ENCODE peak calls at places on chromosomes 5 and 9, in ten cellular contexts. A is GM20000, E is AG08396, J is T-helper 2 cell, S is iPS DF 19.7, N is endothelial cell, R is germinal center, L is skeletal muscle cell, V is hippocampal formation, Q is thyroid gland. F is an unnamed sample.

GRCh38 chr5:159641371-159642039 is 274.8 kb upstream of the ADRA1B start:
- DNase-seq in S (no peak), L (no peak), A (no peak), E (no peak), Q (no peak), V (no peak), N (no peak), R (no peak), J (no peak), F (no peak)

GRCh38 chr5:34042302-34042701 is 711 bp downstream of the C1QTNF3 start:
- DNase-seq in N (peak; percentile 17), L (no peak), Q (peak; percentile 28), J (no peak), R (no peak), V (peak; percentile 24), E (no peak), A (no peak), S (no peak), F (no peak)

GRCh38 chr9:136572003-136572595 is 26.3 kb upstream of the NOTCH1 start:
- DNase-seq in R (no peak), S (peak; percentile 96), Q (peak; percentile 87), E (peak; percentile 86), V (no peak), L (peak; percentile 16), A (no peak), N (peak; percentile 57), J (no peak), F (no peak)

GRCh38 chr9:94961870-94962269 is 235.4 kb downstream of the AOPEP start:
- DNase-seq in J (no peak), E (no peak), N (no peak), V (no peak), A (no peak), S (no peak), L (no peak), R (no peak), Q (no peak), F (no peak)

GRCh38 chr5:161089569-161089968 is 237.6 kb upstream of the ATP10B start:
- DNase-seq in R (no peak), A (no peak), Q (no peak), L (no peak), N (no peak), S (no peak), E (no peak), V (no peak), J (no peak), F (no peak)

GRCh38 chr5:1748271-1748670 is 51.4 kb downstream of the MRPL36 start:
- DNase-seq in N (no peak), R (no peak), E (no peak), A (no peak), J (no peak), S (no peak), Q (no peak), V (no peak), L (no peak), F (no peak)

GRCh38 chr9:112921549-112921948 is 30.9 kb upstream of the SLC46A2 start:
- DNase-seq in S (no peak), J (no peak), V (no peak), R (peak; percentile 10), A (peak; percentile 34), Q (no peak), N (peak; percentile 23), L (peak; percentile 24), E (peak; percentile 48), F (no peak)

GRCh38 chr5:156913719-156914370 is 49.2 kb downstream of the TIMD4 start:
- DNase-seq in L (no peak), J (peak; percentile 31), R (peak; percentile 56), N (no peak), A (peak; percentile 59), E (no peak), V (no peak), S (peak; percentile 99), Q (peak; percentile 15), F (no peak)

GRCh38 chr5:151254533-151254932 is 1.5 kb downstream of the GM2A start:
- DNase-seq in A (no peak), S (no peak), Q (no peak), R (no peak), V (no peak), N (no peak), L (no peak), E (no peak), J (no peak), F (no peak)

GRCh38 chr9:114950761-114951160 is 20.4 kb upstream of the TNFSF8 start:
- DNase-seq in V (no peak), Q (no peak), N (no peak), J (no peak), S (no peak), L (no peak), A (no peak), E (no peak), R (no peak), F (no peak)

GRCh38 chr5:24163091-24163490 is 481.7 kb downstream of the CDH10 start:
- DNase-seq in E (no peak), L (no peak), S (no peak), R (no peak), A (no peak), V (no peak), J (no peak), N (no peak), Q (no peak), F (no peak)

GRCh38 chr9:98323831-98324135 is 68.3 kb upstream of the TBC1D2 start:
- DNase-seq in L (no peak), N (no peak), Q (no peak), E (no peak), A (no peak), R (no peak), V (no peak), S (no peak), J (no peak), F (no peak)

GRCh38 chr9:12775373-12775962 is 648 bp downstream of the LURAP1L start:
- DNase-seq in R (no peak), Q (no peak), A (peak; percentile 19), N (peak; percentile 14), E (peak; percentile 11), J (no peak), L (no peak), V (no peak), S (no peak), F (no peak)

GRCh38 chr5:143471666-143472411 is 68.4 kb upstream of the NR3C1 start:
- DNase-seq in S (no peak), Q (no peak), J (no peak), V (no peak), L (no peak), N (no peak), E (no peak), R (no peak), A (no peak), F (no peak)

GRCh38 chr9:136373300-136374182 is at the start of gene CARD9:
- DNase-seq in A (peak; percentile 83), S (no peak), L (no peak), Q (no peak), J (no peak), N (no peak), R (no peak), E (no peak), V (peak; percentile 43), F (no peak)

GRCh38 chr9:90290716-90291485 is 351.7 kb downstream of the DIRAS2 start:
- DNase-seq in E (no peak), V (no peak), L (no peak), J (no peak), S (no peak), R (no peak), N (no peak), Q (no peak), A (no peak), F (no peak)

GRCh38 chr5:179475211-179475840 is 75.0 kb upstream of the RUFY1 start:
- DNase-seq in E (no peak), L (no peak), A (no peak), Q (no peak), R (no peak), V (no peak), N (peak; percentile 30), S (no peak), J (no peak), F (no peak)

GRCh38 chr5:37696190-37697021 is 143.4 kb downstream of the GDNF start:
- DNase-seq in A (no peak), J (no peak), R (no peak), L (peak; percentile 30), E (peak; percentile 28), Q (no peak), S (no peak), N (no peak), V (no peak), F (no peak)

GRCh38 chr5:156912869-156913268 is 50.2 kb downstream of the TIMD4 start:
- DNase-seq in S (no peak), A (no peak), L (no peak), V (no peak), J (no peak), E (no peak), Q (no peak), R (no peak), N (no peak), F (no peak)

GRCh38 chr9:109971226-109971625 is 191.2 kb downstream of the PALM2AKAP2 start:
- DNase-seq in J (no peak), S (no peak), Q (no peak), L (no peak), N (no peak), A (no peak), V (no peak), E (no peak), R (no peak), F (no peak)

GRCh38 chr5:144142030-144142825 is 28.2 kb downstream of the YIPF5 start:
- DNase-seq in V (no peak), N (no peak), A (peak; percentile 56), Q (no peak), R (peak; percentile 50), E (peak; percentile 30), L (peak; percentile 23), J (no peak), S (no peak), F (no peak)

GRCh38 chr5:173735171-173735570 is 118.7 kb upstream of the BOD1 start:
- DNase-seq in Q (no peak), J (no peak), L (no peak), A (no peak), V (no peak), N (no peak), E (no peak), S (no peak), R (no peak), F (no peak)

GRCh38 chr5:150113047-150113744 is 26.8 kb upstream of the CSF1R start:
- DNase-seq in J (no peak), S (no peak), V (no peak), Q (no peak), R (no peak), A (no peak), N (no peak), E (no peak), L (no peak), F (no peak)

GRCh38 chr9:92534199-92535159 is 1.3 kb downstream of the ECM2 start:
- DNase-seq in L (no peak), E (no peak), N (no peak), J (no peak), R (no peak), A (peak; percentile 24), V (no peak), Q (no peak), S (no peak), F (no peak)

GRCh38 chr5:40784027-40784653 is 14.0 kb downstream of the PRKAA1 start:
- DNase-seq in A (no peak), L (no peak), N (no peak), Q (no peak), V (no peak), R (no peak), E (no peak), S (no peak), J (no peak), F (no peak)

GRCh38 chr5:6358434-6358820 is 19.9 kb downstream of the MED10 start:
- DNase-seq in Q (no peak), S (no peak), A (no peak), L (no peak), E (no peak), N (no peak), R (no peak), J (no peak), V (no peak), F (no peak)

GRCh38 chr5:16888694-16889124 is 47.4 kb downstream of the MYO10 start:
- DNase-seq in R (no peak), Q (no peak), E (no peak), N (no peak), V (no peak), J (no peak), S (no peak), L (no peak), A (no peak), F (no peak)

GRCh38 chr5:178674334-178674733 is 47.5 kb upstream of the CLK4 start:
- DNase-seq in V (no peak), Q (no peak), N (no peak), E (no peak), L (no peak), J (no peak), R (no peak), S (no peak), A (no peak), F (peak; percentile 22)